ENCODE peak calls at places on chromosome 16, in ten cellular contexts. One of them, this sample, is unnamed.
A peak's percentile ranks its signal among the peaks of the same experiment; 100 is the strongest.

GRCh38 chr16:68490829-68491575 is 42.7 kb upstream of the SMPD3 start:
- DNase-seq in endothelial cell of umbilical vein: no peak
- DNase-seq in testis: no peak
- DNase-seq in Peyer's patch: no peak
- DNase-seq in suprapubic skin: no peak
- DNase-seq in transverse colon: peak; percentile 80
- DNase-seq in GM12878: no peak
- DNase-seq in naive thymus-derived CD4-positive, alpha-beta T cell: no peak
- DNase-seq in lower lobe of right lung: no peak
- DNase-seq in H9: peak; percentile 48
- DNase-seq in this sample: peak; percentile 76

GRCh38 chr16:11460820-11461594 is 115.7 kb downstream of the RMI2 start:
- DNase-seq in GM12878: no peak
- DNase-seq in lower lobe of right lung: no peak
- DNase-seq in Peyer's patch: no peak
- DNase-seq in suprapubic skin: no peak
- DNase-seq in transverse colon: no peak
- DNase-seq in H9: no peak
- DNase-seq in testis: no peak
- DNase-seq in naive thymus-derived CD4-positive, alpha-beta T cell: no peak
- DNase-seq in endothelial cell of umbilical vein: no peak
- DNase-seq in this sample: no peak

GRCh38 chr16:53159781-53160436 is 105.1 kb downstream of the CHD9 start:
- DNase-seq in GM12878: peak; percentile 20
- DNase-seq in endothelial cell of umbilical vein: peak; percentile 70
- DNase-seq in lower lobe of right lung: no peak
- DNase-seq in testis: no peak
- DNase-seq in Peyer's patch: no peak
- DNase-seq in transverse colon: no peak
- DNase-seq in suprapubic skin: no peak
- DNase-seq in naive thymus-derived CD4-positive, alpha-beta T cell: peak; percentile 11
- DNase-seq in H9: no peak
- DNase-seq in this sample: no peak

GRCh38 chr16:47721016-47721673 is 260.0 kb downstream of the PHKB start:
- DNase-seq in H9: no peak
- DNase-seq in naive thymus-derived CD4-positive, alpha-beta T cell: no peak
- DNase-seq in lower lobe of right lung: no peak
- DNase-seq in transverse colon: no peak
- DNase-seq in suprapubic skin: no peak
- DNase-seq in GM12878: no peak
- DNase-seq in Peyer's patch: no peak
- DNase-seq in endothelial cell of umbilical vein: no peak
- DNase-seq in testis: no peak
- DNase-seq in this sample: no peak

GRCh38 chr16:78405833-78406232 is 306.4 kb downstream of the WWOX start:
- DNase-seq in endothelial cell of umbilical vein: no peak
- DNase-seq in testis: no peak
- DNase-seq in lower lobe of right lung: no peak
- DNase-seq in Peyer's patch: no peak
- DNase-seq in naive thymus-derived CD4-positive, alpha-beta T cell: no peak
- DNase-seq in suprapubic skin: no peak
- DNase-seq in GM12878: no peak
- DNase-seq in transverse colon: no peak
- DNase-seq in H9: no peak
- DNase-seq in this sample: no peak

GRCh38 chr16:11429823-11430222 is 84.6 kb downstream of the RMI2 start:
- DNase-seq in transverse colon: no peak
- DNase-seq in H9: no peak
- DNase-seq in suprapubic skin: no peak
- DNase-seq in Peyer's patch: no peak
- DNase-seq in GM12878: no peak
- DNase-seq in testis: no peak
- DNase-seq in endothelial cell of umbilical vein: no peak
- DNase-seq in lower lobe of right lung: no peak
- DNase-seq in naive thymus-derived CD4-positive, alpha-beta T cell: no peak
- DNase-seq in this sample: no peak

GRCh38 chr16:72990003-72990521 is 57.9 kb downstream of the ZFHX3 start:
- DNase-seq in testis: peak; percentile 55
- DNase-seq in H9: no peak
- DNase-seq in transverse colon: peak; percentile 68
- DNase-seq in lower lobe of right lung: no peak
- DNase-seq in GM12878: no peak
- DNase-seq in naive thymus-derived CD4-positive, alpha-beta T cell: no peak
- DNase-seq in endothelial cell of umbilical vein: peak; percentile 35
- DNase-seq in Peyer's patch: no peak
- DNase-seq in suprapubic skin: peak; percentile 94
- DNase-seq in this sample: peak; percentile 57

GRCh38 chr16:28168991-28169554 is 42.7 kb downstream of the XPO6 start:
- DNase-seq in lower lobe of right lung: no peak
- DNase-seq in endothelial cell of umbilical vein: no peak
- DNase-seq in transverse colon: no peak
- DNase-seq in naive thymus-derived CD4-positive, alpha-beta T cell: peak; percentile 80
- DNase-seq in GM12878: no peak
- DNase-seq in testis: no peak
- DNase-seq in H9: no peak
- DNase-seq in Peyer's patch: no peak
- DNase-seq in suprapubic skin: no peak
- DNase-seq in this sample: no peak

GRCh38 chr16:64102654-64103053 is 1019.2 kb downstream of the CDH11 start:
- DNase-seq in suprapubic skin: no peak
- DNase-seq in naive thymus-derived CD4-positive, alpha-beta T cell: no peak
- DNase-seq in GM12878: no peak
- DNase-seq in Peyer's patch: no peak
- DNase-seq in lower lobe of right lung: no peak
- DNase-seq in endothelial cell of umbilical vein: no peak
- DNase-seq in transverse colon: no peak
- DNase-seq in testis: no peak
- DNase-seq in H9: no peak
- DNase-seq in this sample: no peak

GRCh38 chr16:51549836-51550235 is 398.8 kb upstream of the SALL1 start:
- DNase-seq in suprapubic skin: no peak
- DNase-seq in endothelial cell of umbilical vein: no peak
- DNase-seq in GM12878: no peak
- DNase-seq in Peyer's patch: no peak
- DNase-seq in testis: no peak
- DNase-seq in naive thymus-derived CD4-positive, alpha-beta T cell: no peak
- DNase-seq in lower lobe of right lung: no peak
- DNase-seq in H9: no peak
- DNase-seq in transverse colon: no peak
- DNase-seq in this sample: no peak

GRCh38 chr16:8621572-8622314 is at the start of gene METTL22:
- DNase-seq in testis: peak; percentile 94
- DNase-seq in Peyer's patch: peak; percentile 86
- DNase-seq in naive thymus-derived CD4-positive, alpha-beta T cell: peak; percentile 83
- DNase-seq in H9: peak; percentile 89
- DNase-seq in suprapubic skin: peak; percentile 92
- DNase-seq in transverse colon: peak; percentile 93
- DNase-seq in lower lobe of right lung: peak; percentile 94
- DNase-seq in endothelial cell of umbilical vein: peak; percentile 87
- DNase-seq in GM12878: peak; percentile 56
- DNase-seq in this sample: peak; percentile 33

GRCh38 chr16:8622315-8622656 is 788 bp downstream of the METTL22 start:
- DNase-seq in GM12878: no peak
- DNase-seq in testis: no peak
- DNase-seq in endothelial cell of umbilical vein: no peak
- DNase-seq in suprapubic skin: no peak
- DNase-seq in transverse colon: no peak
- DNase-seq in lower lobe of right lung: no peak
- DNase-seq in naive thymus-derived CD4-positive, alpha-beta T cell: no peak
- DNase-seq in Peyer's patch: no peak
- DNase-seq in H9: no peak
- DNase-seq in this sample: no peak

GRCh38 chr16:8620535-8620934 is 963 bp upstream of the METTL22 start:
- DNase-seq in testis: no peak
- DNase-seq in GM12878: no peak
- DNase-seq in suprapubic skin: no peak
- DNase-seq in transverse colon: no peak
- DNase-seq in lower lobe of right lung: no peak
- DNase-seq in endothelial cell of umbilical vein: no peak
- DNase-seq in Peyer's patch: no peak
- DNase-seq in H9: no peak
- DNase-seq in naive thymus-derived CD4-positive, alpha-beta T cell: no peak
- DNase-seq in this sample: peak; percentile 80

GRCh38 chr16:8621221-8621571 is 302 bp upstream of the METTL22 start:
- DNase-seq in testis: no peak
- DNase-seq in H9: no peak
- DNase-seq in GM12878: no peak
- DNase-seq in endothelial cell of umbilical vein: no peak
- DNase-seq in transverse colon: no peak
- DNase-seq in suprapubic skin: no peak
- DNase-seq in Peyer's patch: no peak
- DNase-seq in naive thymus-derived CD4-positive, alpha-beta T cell: no peak
- DNase-seq in lower lobe of right lung: no peak
- DNase-seq in this sample: no peak

GRCh38 chr16:8619671-8620370 is 1.7 kb upstream of the METTL22 start:
- DNase-seq in lower lobe of right lung: no peak
- DNase-seq in endothelial cell of umbilical vein: no peak
- DNase-seq in Peyer's patch: no peak
- DNase-seq in GM12878: no peak
- DNase-seq in H9: no peak
- DNase-seq in testis: no peak
- DNase-seq in naive thymus-derived CD4-positive, alpha-beta T cell: no peak
- DNase-seq in suprapubic skin: no peak
- DNase-seq in transverse colon: no peak
- DNase-seq in this sample: no peak
- H3K27ac ChIP-seq in lower lobe of right lung: no peak overlapping the region
- H3K27ac ChIP-seq in endothelial cell of umbilical vein: no peak overlapping the region
- H3K27ac ChIP-seq in Peyer's patch: no peak overlapping the region
- H3K27ac ChIP-seq in GM12878: no peak overlapping the region
- H3K27ac ChIP-seq in H9: no peak overlapping the region
- H3K27ac ChIP-seq in testis: no peak overlapping the region
- H3K27ac ChIP-seq in naive thymus-derived CD4-positive, alpha-beta T cell: no peak overlapping the region
- H3K27ac ChIP-seq in suprapubic skin: no peak overlapping the region
- H3K27ac ChIP-seq in transverse colon: no peak overlapping the region
- H3K27ac ChIP-seq in this sample: peak overlapping the region; percentile 88

GRCh38 chr16:17481741-17482140 is 11.0 kb upstream of the XYLT1 start:
- DNase-seq in transverse colon: no peak
- DNase-seq in Peyer's patch: no peak
- DNase-seq in endothelial cell of umbilical vein: no peak
- DNase-seq in H9: no peak
- DNase-seq in suprapubic skin: no peak
- DNase-seq in GM12878: no peak
- DNase-seq in testis: no peak
- DNase-seq in naive thymus-derived CD4-positive, alpha-beta T cell: no peak
- DNase-seq in lower lobe of right lung: no peak
- DNase-seq in this sample: no peak
- H3K27ac ChIP-seq in transverse colon: no peak overlapping the region
- H3K27ac ChIP-seq in Peyer's patch: no peak overlapping the region
- H3K27ac ChIP-seq in endothelial cell of umbilical vein: no peak overlapping the region
- H3K27ac ChIP-seq in H9: no peak overlapping the region
- H3K27ac ChIP-seq in suprapubic skin: no peak overlapping the region
- H3K27ac ChIP-seq in GM12878: no peak overlapping the region
- H3K27ac ChIP-seq in testis: no peak overlapping the region
- H3K27ac ChIP-seq in naive thymus-derived CD4-positive, alpha-beta T cell: no peak overlapping the region
- H3K27ac ChIP-seq in lower lobe of right lung: no peak overlapping the region
- H3K27ac ChIP-seq in this sample: no peak overlapping the region

DNA sequence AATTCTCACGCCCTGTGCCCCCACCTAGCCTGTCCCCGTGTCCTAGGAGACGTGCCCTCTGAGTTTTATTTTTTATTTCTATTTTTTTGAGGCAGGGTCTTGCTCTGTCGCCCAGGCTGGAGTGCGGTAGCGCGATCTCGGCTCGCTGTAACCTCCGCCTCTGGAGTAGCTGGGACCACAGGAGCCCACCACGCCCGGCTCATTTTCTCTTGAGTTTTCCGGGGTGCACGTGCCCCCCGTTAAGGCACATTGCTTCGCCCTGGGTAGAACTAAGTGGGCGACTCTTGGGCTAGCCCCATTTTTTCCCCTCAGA is 655 bp upstream of the KLHDC4 start:
- DNase-seq in naive thymus-derived CD4-positive, alpha-beta T cell: no peak
- DNase-seq in suprapubic skin: no peak
- DNase-seq in testis: no peak
- DNase-seq in Peyer's patch: no peak
- DNase-seq in lower lobe of right lung: no peak
- DNase-seq in H9: no peak
- DNase-seq in transverse colon: no peak
- DNase-seq in GM12878: no peak
- DNase-seq in endothelial cell of umbilical vein: no peak
- DNase-seq in this sample: no peak
- H3K27ac ChIP-seq in naive thymus-derived CD4-positive, alpha-beta T cell: peak overlapping the region; percentile 93
- H3K27ac ChIP-seq in suprapubic skin: peak overlapping the region; percentile 87
- H3K27ac ChIP-seq in testis: peak overlapping the region; percentile 79
- H3K27ac ChIP-seq in Peyer's patch: peak overlapping the region; percentile 91
- H3K27ac ChIP-seq in lower lobe of right lung: peak overlapping the region; percentile 94
- H3K27ac ChIP-seq in H9: no peak overlapping the region
- H3K27ac ChIP-seq in transverse colon: peak overlapping the region; percentile 93
- H3K27ac ChIP-seq in GM12878: peak overlapping the region; percentile 93
- H3K27ac ChIP-seq in endothelial cell of umbilical vein: peak overlapping the region; percentile 92
- H3K27ac ChIP-seq in this sample: peak overlapping the region; percentile 71

GRCh38 chr16:15881794-15882379 is 6.5 kb downstream of the CEP20 start:
- DNase-seq in suprapubic skin: peak; percentile 59
- DNase-seq in naive thymus-derived CD4-positive, alpha-beta T cell: no peak
- DNase-seq in H9: no peak
- DNase-seq in endothelial cell of umbilical vein: no peak
- DNase-seq in Peyer's patch: no peak
- DNase-seq in GM12878: no peak
- DNase-seq in transverse colon: no peak
- DNase-seq in lower lobe of right lung: no peak
- DNase-seq in testis: no peak
- DNase-seq in this sample: no peak

GRCh38 chr16:15880909-15881308 is 7.5 kb downstream of the CEP20 start:
- DNase-seq in testis: no peak
- DNase-seq in transverse colon: no peak
- DNase-seq in H9: no peak
- DNase-seq in naive thymus-derived CD4-positive, alpha-beta T cell: no peak
- DNase-seq in suprapubic skin: no peak
- DNase-seq in Peyer's patch: no peak
- DNase-seq in lower lobe of right lung: no peak
- DNase-seq in GM12878: no peak
- DNase-seq in endothelial cell of umbilical vein: no peak
- DNase-seq in this sample: no peak

GRCh38 chr16:15879255-15879804 is 9.1 kb downstream of the CEP20 start:
- DNase-seq in testis: no peak
- DNase-seq in Peyer's patch: no peak
- DNase-seq in transverse colon: no peak
- DNase-seq in H9: no peak
- DNase-seq in lower lobe of right lung: no peak
- DNase-seq in GM12878: no peak
- DNase-seq in suprapubic skin: no peak
- DNase-seq in naive thymus-derived CD4-positive, alpha-beta T cell: no peak
- DNase-seq in endothelial cell of umbilical vein: peak; percentile 38
- DNase-seq in this sample: peak; percentile 75

GRCh38 chr16:15882563-15882962 is 5.8 kb downstream of the CEP20 start:
- DNase-seq in H9: no peak
- DNase-seq in GM12878: no peak
- DNase-seq in transverse colon: no peak
- DNase-seq in Peyer's patch: no peak
- DNase-seq in lower lobe of right lung: no peak
- DNase-seq in testis: no peak
- DNase-seq in endothelial cell of umbilical vein: no peak
- DNase-seq in suprapubic skin: no peak
- DNase-seq in naive thymus-derived CD4-positive, alpha-beta T cell: no peak
- DNase-seq in this sample: no peak

DNA sequence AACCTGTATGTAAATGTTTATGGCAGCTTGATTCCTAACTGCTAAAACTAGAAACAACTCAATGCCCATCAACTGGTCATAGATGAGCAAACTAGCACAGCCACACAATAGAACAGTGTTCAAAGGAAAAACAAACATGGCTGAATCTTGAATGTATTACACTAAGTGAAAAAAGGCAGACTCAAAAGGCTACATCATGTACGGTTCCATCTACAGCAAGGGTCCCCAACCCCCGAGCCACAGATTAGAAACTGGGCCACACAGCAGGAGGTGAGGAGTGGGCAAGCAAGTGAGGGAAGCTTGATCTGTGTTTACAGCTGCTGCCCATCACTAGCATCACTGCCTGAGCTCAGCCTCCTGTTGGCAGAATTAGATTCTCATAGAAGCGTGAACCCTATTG is 8.0 kb downstream of the CEP20 start:
- DNase-seq in testis: no peak
- DNase-seq in GM12878: no peak
- DNase-seq in naive thymus-derived CD4-positive, alpha-beta T cell: no peak
- DNase-seq in lower lobe of right lung: no peak
- DNase-seq in suprapubic skin: no peak
- DNase-seq in Peyer's patch: no peak
- DNase-seq in transverse colon: no peak
- DNase-seq in endothelial cell of umbilical vein: no peak
- DNase-seq in H9: no peak
- DNase-seq in this sample: no peak
- H3K27ac ChIP-seq in testis: no peak overlapping the region
- H3K27ac ChIP-seq in GM12878: no peak overlapping the region
- H3K27ac ChIP-seq in naive thymus-derived CD4-positive, alpha-beta T cell: no peak overlapping the region
- H3K27ac ChIP-seq in lower lobe of right lung: no peak overlapping the region
- H3K27ac ChIP-seq in suprapubic skin: no peak overlapping the region
- H3K27ac ChIP-seq in Peyer's patch: no peak overlapping the region
- H3K27ac ChIP-seq in transverse colon: no peak overlapping the region
- H3K27ac ChIP-seq in endothelial cell of umbilical vein: no peak overlapping the region
- H3K27ac ChIP-seq in H9: no peak overlapping the region
- H3K27ac ChIP-seq in this sample: peak overlapping the region; percentile 88

This sample was measured in epithelial cell of prostate.